ENCODE peak calls at places on chromosomes 2 and 18, in four cellular contexts. J, I, R and L are unnamed samples.

GRCh38 chr2:201984800-201985525 is 48.7 kb upstream of the FZD7 start:
- DNase-seq in J (peak; percentile 14), I (no peak), R (no peak), L (peak; percentile 63)

GRCh38 chr2:238160206-238161129 is 1.7 kb downstream of the ERFE start:
- DNase-seq in J (no peak), I (no peak), R (no peak), L (no peak)

GRCh38 chr18:57859314-57859713 is 56.2 kb upstream of the ATP8B1 start:
- DNase-seq in J (peak; percentile 24), I (peak; percentile 21), R (no peak), L (peak; percentile 11)

GRCh38 chr2:98912221-98912851 is 23.7 kb downstream of the CRACDL start:
- DNase-seq in J (no peak), I (peak; percentile 67), R (no peak), L (no peak)

GRCh38 chr2:171482877-171483276 is 39.4 kb upstream of the CYBRD1 start:
- DNase-seq in J (no peak), I (no peak), R (no peak), L (no peak)

GRCh38 chr2:167715932-167716331 is 531.5 kb downstream of the STK39 start:
- DNase-seq in J (no peak), I (no peak), R (no peak), L (no peak)

GRCh38 chr2:73977466-73977865 is 7.2 kb upstream of the TET3 start:
- DNase-seq in J (no peak), I (no peak), R (no peak), L (no peak)

GRCh38 chr18:2028986-2029385 is 542.3 kb downstream of the METTL4 start:
- DNase-seq in J (no peak), I (no peak), R (no peak), L (no peak)

GRCh38 chr2:230748087-230748486 is 35.4 kb downstream of the CAB39 start:
- DNase-seq in J (peak; percentile 68), I (no peak), R (no peak), L (peak; percentile 44)

GRCh38 chr2:150165988-150166965 is 321.2 kb downstream of the RND3 start:
- DNase-seq in J (no peak), I (no peak), R (no peak), L (no peak)

GRCh38 chr2:163401481-163401880 is 334.3 kb downstream of the FIGN start:
- DNase-seq in J (no peak), I (no peak), R (no peak), L (no peak)

GRCh38 chr2:43184339-43184895 is 42.0 kb downstream of the ZFP36L2 start:
- DNase-seq in J (peak; percentile 48), I (no peak), R (peak; percentile 40), L (no peak)

GRCh38 chr2:68715353-68716041 is 19.1 kb upstream of the ARHGAP25 start:
- DNase-seq in J (peak; percentile 78), I (no peak), R (no peak), L (peak; percentile 89)

GRCh38 chr2:43216629-43217028 is 9.8 kb downstream of the ZFP36L2 start:
- DNase-seq in J (no peak), I (no peak), R (no peak), L (no peak)

GRCh38 chr18:58113337-58113736 is 69.3 kb downstream of the NEDD4L start:
- DNase-seq in J (no peak), I (no peak), R (no peak), L (no peak)

GRCh38 chr18:34787931-34788532 is 77.9 kb downstream of the DTNA start:
- DNase-seq in J (peak; percentile 46), I (peak; percentile 98), R (peak; percentile 19), L (peak; percentile 57)

GRCh38 chr2:119242276-119243119 is 18.9 kb downstream of the STEAP3 start:
- DNase-seq in J (no peak), I (peak; percentile 94), R (no peak), L (no peak)

GRCh38 chr18:13500227-13500865 is 226.0 kb downstream of the FAM210A start:
- DNase-seq in J (peak; percentile 58), I (peak; percentile 59), R (no peak), L (peak; percentile 37)

GRCh38 chr18:62715829-62716678 is 713 bp downstream of the PHLPP1 start:
- DNase-seq in J (peak; percentile 90), I (peak; percentile 45), R (peak; percentile 15), L (peak; percentile 52)

GRCh38 chr2:109438773-109439191 is 175.0 kb downstream of the SEPTIN10 start:
- DNase-seq in J (no peak), I (no peak), R (no peak), L (no peak)

GRCh38 chr2:226431301-226431955 is 368.2 kb downstream of the IRS1 start:
- DNase-seq in J (no peak), I (no peak), R (no peak), L (no peak)

GRCh38 chr2:196113061-196113974 is 44.7 kb upstream of the DNAH7 start:
- DNase-seq in J (no peak), I (no peak), R (no peak), L (peak; percentile 32)

GRCh38 chr2:45390433-45390832 is 220.6 kb downstream of the SRBD1 start:
- DNase-seq in J (no peak), I (no peak), R (no peak), L (no peak)

GRCh38 chr2:213232649-213233437 is 51.4 kb upstream of the SPAG16 start:
- DNase-seq in J (peak; percentile 99), I (no peak), R (no peak), L (peak; percentile 79)